ENCODE peak calls at places on chromosome 4, in six cellular contexts. X is A549, T is endothelial cell of umbilical vein, Y is K562, U is HepG2, D is GM12878. H is an unnamed sample.

GRCh38 chr4:122700178-122700725 is 32.3 kb upstream of the BBS12 start:
- DNase-seq in T (no peak), U (peak; percentile 12), Y (peak; percentile 92), X (peak; percentile 6), D (no peak), H (no peak)

GRCh38 chr4:121154103-121154515 is 10.0 kb downstream of the TNIP3 start:
- DNase-seq in Y (no peak), X (no peak), D (peak; percentile 24), T (no peak), U (no peak), H (peak; percentile 80)

GRCh38 chr4:16000708-16001483 is 37.9 kb upstream of the FGFBP2 start:
- DNase-seq in D (no peak), U (no peak), X (no peak), T (no peak), Y (no peak), H (no peak)

GRCh38 chr4:19748911-19749473 is 502.7 kb upstream of the SLIT2 start:
- DNase-seq in T (no peak), D (no peak), X (no peak), U (no peak), Y (no peak), H (no peak)

GRCh38 chr4:1866095-1866755 is 5.0 kb upstream of the NSD2 start:
- DNase-seq in X (no peak), U (no peak), D (no peak), Y (no peak), T (no peak), H (no peak)

GRCh38 chr4:40596522-40596921 is 33.1 kb downstream of the RBM47 start:
- DNase-seq in T (no peak), X (no peak), Y (no peak), D (no peak), U (no peak), H (no peak)

GRCh38 chr4:119735136-119735770 is 106.6 kb upstream of the PDE5A start:
- DNase-seq in T (peak; percentile 4), U (no peak), Y (no peak), D (no peak), X (peak; percentile 18), H (no peak)

GRCh38 chr4:187908731-187909130 is 86.8 kb upstream of the ZFP42 start:
- DNase-seq in Y (no peak), T (no peak), X (no peak), U (no peak), D (no peak), H (no peak)

GRCh38 chr4:20028694-20029093 is 223.0 kb upstream of the SLIT2 start:
- DNase-seq in D (no peak), U (no peak), Y (no peak), X (no peak), T (peak; percentile 75), H (no peak)

GRCh38 chr4:4812145-4812782 is 47.2 kb upstream of the MSX1 start:
- DNase-seq in X (no peak), U (peak; percentile 12), T (no peak), Y (no peak), D (no peak), H (no peak)

GRCh38 chr4:139955600-139955999 is 198.4 kb downstream of the MAML3 start:
- DNase-seq in X (no peak), D (no peak), Y (no peak), T (no peak), U (no peak), H (no peak)

GRCh38 chr4:25890653-25891485 is 23.2 kb upstream of the SMIM20 start:
- DNase-seq in X (no peak), D (no peak), U (no peak), Y (no peak), T (no peak), H (no peak)

GRCh38 chr4:169818063-169818679 is 60.4 kb upstream of the HPF1 start:
- DNase-seq in Y (no peak), D (no peak), X (no peak), T (no peak), U (no peak), H (peak; percentile 22)

GRCh38 chr4:112515278-112516075 is 503 bp downstream of the NEUROG2 start:
- DNase-seq in U (no peak), D (no peak), T (peak; percentile 40), X (peak; percentile 27), Y (peak; percentile 25), H (peak; percentile 64)

GRCh38 chr4:120082286-120082685 is 15.6 kb upstream of the MAD2L1 start:
- DNase-seq in X (no peak), Y (no peak), T (no peak), D (no peak), U (no peak), H (no peak)

GRCh38 chr4:70948665-70949284 is 44.7 kb upstream of the DCK start:
- DNase-seq in U (no peak), D (no peak), Y (no peak), T (no peak), X (no peak), H (no peak)

GRCh38 chr4:129344058-129344457 is 248.1 kb downstream of the C4orf33 start:
- DNase-seq in Y (peak; percentile 43), T (peak; percentile 50), X (peak; percentile 44), U (peak; percentile 19), D (no peak), H (peak; percentile 66)

GRCh38 chr4:134201216-134202098 is at the start of gene PABPC4L:
- DNase-seq in X (peak; percentile 19), U (no peak), D (no peak), T (peak; percentile 77), Y (peak; percentile 58), H (no peak)

GRCh38 chr4:110550260-110550659 is 72.6 kb downstream of the PITX2 start:
- DNase-seq in D (no peak), T (peak; percentile 66), Y (no peak), X (no peak), U (no peak), H (no peak)

GRCh38 chr4:147340111-147340510 is 140.8 kb upstream of the EDNRA start:
- DNase-seq in T (peak; percentile 61), Y (no peak), U (no peak), X (no peak), D (no peak), H (no peak)

GRCh38 chr4:158259955-158260575 is 49.8 kb downstream of the TMEM144 start:
- DNase-seq in D (no peak), X (peak; percentile 20), Y (peak; percentile 34), U (peak; percentile 9), T (peak; percentile 53), H (peak; percentile 33)

GRCh38 chr4:26459054-26459755 is 31.1 kb downstream of the CCKAR start:
- DNase-seq in Y (peak; percentile 53), U (peak; percentile 58), X (peak; percentile 59), D (peak; percentile 26), T (peak; percentile 51), H (peak; percentile 77)

GRCh38 chr4:3878678-3879077 is 112.5 kb downstream of the ADRA2C start:
- DNase-seq in Y (no peak), D (no peak), T (no peak), U (no peak), X (no peak), H (no peak)

GRCh38 chr4:127685292-127685691 is 44.9 kb upstream of the SLC25A31 start:
- DNase-seq in D (no peak), T (peak; percentile 17), Y (no peak), U (peak; percentile 15), X (no peak), H (no peak)

GRCh38 chr4:173507471-173508385 is 22.3 kb downstream of the HAND2 start:
- DNase-seq in T (no peak), U (no peak), X (no peak), D (no peak), Y (no peak), H (no peak)

GRCh38 chr4:173505924-173506779 is 23.9 kb downstream of the HAND2 start:
- DNase-seq in X (peak; percentile 45), T (peak; percentile 25), U (peak; percentile 21), Y (peak; percentile 67), D (peak; percentile 41), H (peak; percentile 76)

GRCh38 chr4:173506780-173507211 is 23.2 kb downstream of the HAND2 start:
- DNase-seq in T (no peak), D (no peak), U (no peak), X (no peak), Y (no peak), H (no peak)

GRCh38 chr4:173509031-173510001 is 20.7 kb downstream of the HAND2 start:
- DNase-seq in X (no peak), U (no peak), T (no peak), D (no peak), Y (no peak), H (no peak)

DNA sequence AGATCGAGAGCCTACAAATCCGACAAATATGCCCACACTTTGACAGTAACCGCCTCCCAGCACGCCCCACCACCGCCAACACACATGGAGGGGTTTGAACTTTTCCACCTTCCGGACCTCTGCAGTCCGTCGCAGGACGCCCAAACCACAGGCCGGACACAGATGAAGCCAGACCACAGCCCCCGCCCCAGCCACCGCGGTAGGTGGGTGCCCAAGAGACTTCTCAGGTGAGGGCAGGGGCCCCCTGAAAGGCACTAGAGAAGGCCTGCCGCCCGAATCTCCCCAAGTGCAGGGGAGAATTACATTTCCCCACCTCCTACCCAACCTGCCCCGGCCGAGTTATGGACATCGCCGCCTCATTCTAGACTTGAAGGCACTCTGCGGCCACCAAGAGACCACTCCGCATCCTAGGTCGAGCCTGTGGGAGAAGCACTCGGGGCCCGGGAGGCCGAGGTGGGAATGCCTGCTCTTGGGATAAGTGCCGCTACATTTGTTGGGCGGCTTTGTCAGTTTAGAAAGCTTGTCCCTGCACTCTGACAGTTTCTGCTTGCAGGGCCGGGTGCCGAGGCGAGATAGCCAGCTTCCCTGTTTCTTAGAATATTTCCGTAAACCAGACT is 21.5 kb downstream of the HAND2 start:
- DNase-seq in Y (no peak), T (no peak), U (no peak), D (no peak), X (no peak), H (no peak)
- TF ChIP-seq MAX in Y (no peak), T (no peak), U (no peak), D (no peak), X (no peak), H (no peak)

GRCh38 chr4:184402740-184403383 is 71.5 kb downstream of the IRF2 start:
- DNase-seq in X (no peak), Y (no peak), D (no peak), U (no peak), T (no peak), H (no peak)
- TF ChIP-seq MYC in X (no peak), Y (no peak), D (no peak), U (no peak), T (no peak), H (no peak)

DNA sequence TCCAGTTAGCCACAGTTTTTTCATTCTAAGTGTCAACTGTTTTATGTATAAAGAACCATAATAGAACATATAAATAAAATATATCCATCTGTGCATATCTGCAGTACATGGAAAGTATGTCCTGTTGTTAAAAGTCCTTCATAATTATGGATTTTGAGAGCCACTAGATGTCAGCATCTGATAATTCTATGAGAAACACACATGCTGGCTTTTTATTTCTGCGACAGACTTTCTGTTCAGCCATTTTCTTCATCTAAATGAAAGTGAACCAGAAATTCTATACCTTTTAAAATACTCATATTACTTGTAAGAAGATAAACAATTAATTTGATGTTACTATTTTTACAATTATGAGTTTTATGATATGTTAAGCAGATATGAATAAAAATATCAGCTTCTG is 251.4 kb downstream of the GPM6A start:
- DNase-seq in Y (no peak), D (no peak), X (peak; percentile 41), T (no peak), U (no peak), H (peak; percentile 26)
- TF ChIP-seq CTCF in Y (no peak), D (peak; percentile 50), X (peak; percentile 56), T (no peak), U (no peak), H (no peak)

DNA sequence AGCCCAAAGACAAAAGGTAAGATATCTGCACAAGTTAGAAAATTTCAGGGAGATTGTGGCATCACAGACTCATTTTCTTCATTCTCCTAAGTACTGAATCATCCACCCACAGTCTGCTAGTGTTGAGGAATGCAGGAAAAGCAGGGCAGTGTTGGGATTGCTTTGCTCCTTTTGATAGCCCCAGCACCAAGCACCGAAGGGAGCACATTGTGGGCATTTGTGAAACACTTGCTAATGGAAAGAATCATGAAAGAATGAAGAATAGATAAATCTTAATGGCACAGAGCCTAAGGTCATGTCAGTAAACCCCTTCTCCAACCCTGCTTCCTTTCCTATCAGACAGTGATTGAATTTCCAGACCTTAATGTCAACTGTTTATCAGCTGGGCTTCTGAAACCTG is 103.1 kb upstream of the GPRIN3 start:
- DNase-seq in D (no peak), Y (no peak), T (no peak), X (no peak), U (no peak), H (no peak)
- TF ChIP-seq MAX in D (no peak), Y (no peak), T (no peak), X (no peak), U (no peak), H (no peak)

H was measured in NB4.